ENCODE peak calls at places on chromosome X, in six cellular contexts. F, K, V, E, S and D are unnamed samples.

GRCh38 chrX:45006002-45006800 is 133.2 kb downstream of the KDM6A start:
- DNase-seq in F (peak; percentile 51), K (no peak), V (peak; percentile 29), E (no peak), S (no peak), D (no peak)

GRCh38 chrX:47239199-47239598 is 6.4 kb downstream of the USP11 start:
- DNase-seq in F (no peak), K (no peak), V (no peak), E (no peak), S (no peak), D (no peak)

GRCh38 chrX:2391869-2392606 is 108.7 kb downstream of the DHRSX start:
- DNase-seq in F (peak; percentile 96), K (no peak), V (peak; percentile 82), E (no peak), S (no peak), D (no peak)

GRCh38 chrX:57367649-57368048 is 81.1 kb downstream of the FAAH2 start:
- DNase-seq in F (no peak), K (no peak), V (no peak), E (no peak), S (no peak), D (no peak)

GRCh38 chrX:13092455-13092941 is 48.1 kb upstream of the FAM9C start:
- DNase-seq in F (no peak), K (no peak), V (no peak), E (no peak), S (peak; percentile 72), D (no peak)

GRCh38 chrX:154097597-154098541 is at the start of gene MECP2:
- DNase-seq in F (peak; percentile 88), K (peak; percentile 94), V (peak; percentile 88), E (peak; percentile 94), S (peak; percentile 93), D (peak; percentile 97)

GRCh38 chrX:155745792-155746191 is 133.0 kb upstream of the TMLHE start:
- DNase-seq in F (peak; percentile 7), K (peak; percentile 61), V (peak; percentile 2), E (no peak), S (no peak), D (no peak)

GRCh38 chrX:68571292-68572256 is 72.7 kb downstream of the YIPF6 start:
- DNase-seq in F (peak; percentile 82), K (no peak), V (peak; percentile 80), E (no peak), S (no peak), D (no peak)

GRCh38 chrX:39508300-39508692 is 589.5 kb downstream of the BCOR start:
- DNase-seq in F (no peak), K (no peak), V (no peak), E (no peak), S (no peak), D (no peak)

DNA sequence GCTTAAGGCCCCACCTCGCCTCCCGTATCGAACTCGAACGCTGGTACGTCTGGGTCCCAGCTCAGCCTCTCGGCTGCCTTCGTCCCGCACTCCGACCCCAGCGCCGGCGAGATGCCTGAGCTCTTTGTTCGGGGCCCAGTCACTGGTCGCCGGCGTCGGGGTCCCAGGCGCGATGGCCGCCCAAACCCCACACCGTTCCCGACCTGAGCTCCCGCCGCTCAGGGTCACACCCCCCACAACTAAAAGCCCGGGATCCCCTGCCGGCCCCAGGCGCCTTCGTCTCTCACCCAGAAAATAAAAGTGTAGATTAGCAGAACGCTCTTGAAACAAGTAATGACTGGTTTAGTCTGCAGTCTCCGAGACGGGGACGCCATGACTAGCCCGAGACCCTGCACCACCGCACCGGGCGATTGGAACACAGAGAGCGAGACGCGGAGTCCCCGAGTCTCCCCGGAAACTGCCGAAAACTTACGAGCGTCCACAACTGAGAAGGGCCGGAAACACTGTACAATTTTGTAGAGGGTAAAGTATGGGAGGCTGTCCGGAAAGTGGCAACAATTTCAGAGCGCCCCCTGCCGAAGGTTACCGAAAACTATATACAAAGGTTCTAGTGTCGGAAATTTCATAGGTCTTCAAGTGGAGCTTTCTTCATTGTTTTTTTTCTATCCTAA is at the start of gene TSPAN6:
- DNase-seq in F (peak; percentile 80), K (peak; percentile 86), V (peak; percentile 84), E (peak; percentile 77), S (peak; percentile 76), D (peak; percentile 93)
- TF ChIP-seq CTCF in F (peak; percentile 50), K (peak; percentile 34), V (peak; percentile 66), E (peak; percentile 20), S (peak; percentile 39), D (peak; percentile 66)

GRCh38 chrX:74234829-74235228 is 69.2 kb upstream of the ZCCHC13 start:
- DNase-seq in F (no peak), K (no peak), V (no peak), E (no peak), S (no peak), D (no peak)

GRCh38 chrX:74238771-74239170 is 65.2 kb upstream of the ZCCHC13 start:
- DNase-seq in F (no peak), K (no peak), V (no peak), E (no peak), S (no peak), D (no peak)

GRCh38 chrX:74231625-74232024 is 72.4 kb upstream of the ZCCHC13 start:
- DNase-seq in F (peak; percentile 13), K (no peak), V (no peak), E (no peak), S (no peak), D (no peak)

GRCh38 chrX:74230094-74230493 is 73.9 kb upstream of the ZCCHC13 start:
- DNase-seq in F (no peak), K (no peak), V (no peak), E (no peak), S (no peak), D (no peak)

GRCh38 chrX:74232859-74233258 is 71.1 kb upstream of the ZCCHC13 start:
- DNase-seq in F (peak; percentile 39), K (no peak), V (peak; percentile 23), E (no peak), S (no peak), D (no peak)
- TF ChIP-seq CTCF in F (no peak), K (no peak), V (no peak), E (no peak), S (no peak), D (no peak)

DNA sequence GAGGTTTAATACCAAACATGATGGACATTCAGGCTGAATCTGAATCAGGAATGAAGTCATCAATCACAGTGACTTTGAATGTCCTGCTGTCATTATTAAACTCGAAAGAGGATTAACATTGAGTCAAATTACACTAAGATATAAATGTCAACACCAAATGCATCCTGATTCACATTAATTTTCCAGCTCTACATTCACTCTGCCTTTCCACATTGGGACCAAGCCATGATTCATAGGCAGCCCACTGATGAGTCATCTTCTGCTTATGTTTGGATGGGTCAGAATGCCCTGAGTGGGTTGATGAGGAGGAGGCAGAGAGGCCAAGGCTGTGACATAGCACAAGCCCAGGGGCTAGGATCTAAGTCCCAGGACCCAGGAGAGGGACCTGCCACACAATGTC is 247.6 kb upstream of the RPS6KA3 start:
- DNase-seq in F (peak; percentile 88), K (no peak), V (peak; percentile 83), E (no peak), S (no peak), D (no peak)
- TF ChIP-seq CTCF in F (no peak), K (no peak), V (no peak), E (no peak), S (no peak), D (no peak)

GRCh38 chrX:17374619-17375360 is at the start of gene NHS:
- DNase-seq in F (peak; percentile 75), K (peak; percentile 80), V (peak; percentile 63), E (peak; percentile 77), S (peak; percentile 52), D (peak; percentile 85)
- TF ChIP-seq CTCF in F (peak; percentile 17), K (peak; percentile 42), V (peak; percentile 36), E (peak; percentile 64), S (peak; percentile 45), D (peak; percentile 54)

GRCh38 chrX:15564981-15565579 is 35.7 kb downstream of the ACE2 start:
- DNase-seq in F (peak; percentile 49), K (peak; percentile 48), V (peak; percentile 44), E (peak; percentile 62), S (peak; percentile 73), D (no peak)
- TF ChIP-seq CTCF in F (peak; percentile 54), K (no peak), V (peak; percentile 62), E (peak; percentile 39), S (peak; percentile 56), D (peak; percentile 67)